ENCODE peak calls at places on chromosomes 12 and 14, in five cellular contexts. C, A, V, K and W are unnamed samples.
A peak's percentile ranks its signal among the peaks of the same experiment; 100 is the strongest.

GRCh38 chr14:105486333-105486973 is at the start of gene CRIP1:
- DNase-seq in V (peak; percentile 25), K (no peak), A (no peak), C (no peak), W (no peak)

GRCh38 chr12:89859513-89860220 is 151.0 kb upstream of the ATP2B1 start:
- DNase-seq in A (no peak), V (no peak), C (no peak), K (peak; percentile 24), W (no peak)

GRCh38 chr12:89384050-89384749 is 31.9 kb upstream of the DUSP6 start:
- DNase-seq in A (peak; percentile 71), C (peak; percentile 18), V (no peak), K (no peak), W (peak; percentile 9)

GRCh38 chr12:108446766-108447165 is 68.3 kb upstream of the FICD start:
- DNase-seq in V (no peak), A (no peak), K (no peak), C (no peak), W (no peak)

GRCh38 chr14:72745546-72745945 is 148.4 kb downstream of the DPF3 start:
- DNase-seq in K (no peak), A (no peak), C (no peak), V (no peak), W (no peak)

GRCh38 chr12:57240069-57240921 is 10.7 kb downstream of the STAC3 start:
- DNase-seq in C (no peak), A (peak; percentile 74), K (peak; percentile 87), V (peak; percentile 65), W (no peak)

GRCh38 chr14:100547633-100548294 is 39.5 kb downstream of the BEGAIN start:
- DNase-seq in C (no peak), K (peak; percentile 18), V (peak; percentile 57), A (peak; percentile 82), W (no peak)

GRCh38 chr12:14239350-14239934 is 126.0 kb upstream of the ATF7IP start:
- DNase-seq in K (peak; percentile 75), A (no peak), V (peak; percentile 30), C (peak; percentile 60), W (no peak)

GRCh38 chr14:75427482-75428229 is at the start of gene JDP2:
- DNase-seq in C (peak; percentile 84), K (peak; percentile 80), A (peak; percentile 96), V (peak; percentile 29), W (peak; percentile 63)

GRCh38 chr12:68529466-68529865 is 81.2 kb upstream of the RAP1B start:
- DNase-seq in V (no peak), A (no peak), C (no peak), K (no peak), W (no peak)

GRCh38 chr12:48536602-48537001 is 11.2 kb downstream of the OR8S1 start:
- DNase-seq in A (no peak), K (no peak), C (no peak), V (no peak), W (no peak)

GRCh38 chr12:48542300-48542928 is 17.0 kb downstream of the OR8S1 start:
- DNase-seq in V (peak; percentile 43), K (peak; percentile 20), C (peak; percentile 21), A (no peak), W (peak; percentile 55)
- TF ChIP-seq CTCF in V (peak; percentile 47), K (peak; percentile 76), C (peak; percentile 43), A (no peak), W (peak; percentile 39)

DNA sequence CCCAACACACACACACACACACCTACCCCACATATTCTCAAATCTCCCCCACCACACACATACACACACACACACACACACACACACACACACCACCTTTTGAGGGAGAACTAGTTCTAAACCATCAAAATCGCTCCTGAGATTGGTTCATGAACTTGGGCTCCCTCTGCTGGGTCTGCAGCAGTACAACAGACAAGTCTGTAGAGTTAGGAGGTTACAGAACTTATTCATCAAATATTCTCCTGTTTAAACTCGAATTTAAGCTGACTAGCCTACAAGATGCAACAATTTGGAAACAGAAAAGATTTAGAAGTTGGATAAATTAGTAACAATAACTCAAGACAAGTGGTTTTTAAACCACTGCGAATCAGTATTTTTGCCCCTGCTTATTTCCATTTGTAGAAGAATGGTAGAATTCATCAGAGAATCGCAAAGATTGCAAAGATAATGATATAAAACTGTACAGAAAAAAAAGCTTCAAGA is 136.4 kb upstream of the USP15 start:
- DNase-seq in C (peak; percentile 59), K (peak; percentile 49), A (no peak), V (peak; percentile 30), W (peak; percentile 46)
- TF ChIP-seq CTCF in C (peak; percentile 53), K (peak; percentile 82), A (peak; percentile 65), V (peak; percentile 60), W (peak; percentile 34)

DNA sequence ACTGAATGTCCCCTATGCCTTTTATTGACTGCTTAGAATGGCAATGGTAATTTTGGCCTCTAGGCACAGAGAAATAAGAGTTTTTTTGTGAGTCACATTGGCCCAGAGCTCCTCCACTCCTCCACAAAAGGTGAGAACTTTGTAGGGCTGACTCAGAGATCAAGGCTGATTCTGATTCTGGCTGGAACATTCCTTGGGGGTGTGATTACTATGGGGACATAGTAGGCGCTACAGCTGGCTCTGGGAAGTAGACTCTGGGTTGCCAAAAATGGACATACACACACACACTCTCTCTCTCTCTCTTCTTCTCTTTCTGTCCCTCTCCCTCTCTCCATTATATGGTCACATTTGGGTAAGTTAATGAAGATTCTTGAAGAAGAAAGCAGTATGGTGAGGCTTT is 174.6 kb upstream of the DDHD1 start:
- DNase-seq in K (no peak), C (no peak), V (no peak), A (no peak), W (no peak)
- TF ChIP-seq CTCF in K (no peak), C (no peak), V (no peak), A (no peak), W (no peak)

GRCh38 chr12:102939059-102939458 is 18.4 kb upstream of the ASCL1 start:
- DNase-seq in V (no peak), C (no peak), A (no peak), K (no peak), W (no peak)

DNA sequence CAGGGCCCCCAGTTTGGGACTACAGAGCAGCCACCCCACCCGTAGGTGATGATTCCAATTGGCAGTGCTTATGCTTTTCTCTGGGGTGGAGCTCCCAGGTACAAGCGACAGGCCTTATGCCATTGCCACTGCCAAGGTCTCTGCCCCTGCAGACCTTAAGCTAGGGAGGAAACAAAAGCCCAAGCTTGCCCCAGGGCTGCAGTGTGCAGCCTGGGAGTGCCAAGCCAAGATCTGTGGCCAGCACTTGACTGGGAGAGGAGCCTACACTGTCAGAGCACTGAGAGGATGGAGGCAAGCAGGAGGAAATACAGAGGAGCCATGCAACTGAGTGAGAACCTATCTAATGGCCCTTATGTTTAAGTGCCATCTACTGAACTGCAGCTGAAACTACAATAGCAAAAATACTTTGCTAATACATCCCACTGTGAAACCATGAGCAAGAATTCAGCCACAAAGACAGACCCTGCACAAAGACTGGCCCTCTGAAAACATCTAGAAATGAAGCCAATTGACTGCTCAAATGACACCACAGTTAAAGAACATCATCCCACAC is 17.7 kb upstream of the ASCL1 start:
- DNase-seq in K (no peak), C (no peak), V (no peak), A (no peak), W (no peak)
- TF ChIP-seq CTCF in K (peak; percentile 29), C (no peak), V (no peak), A (no peak), W (no peak)

DNA sequence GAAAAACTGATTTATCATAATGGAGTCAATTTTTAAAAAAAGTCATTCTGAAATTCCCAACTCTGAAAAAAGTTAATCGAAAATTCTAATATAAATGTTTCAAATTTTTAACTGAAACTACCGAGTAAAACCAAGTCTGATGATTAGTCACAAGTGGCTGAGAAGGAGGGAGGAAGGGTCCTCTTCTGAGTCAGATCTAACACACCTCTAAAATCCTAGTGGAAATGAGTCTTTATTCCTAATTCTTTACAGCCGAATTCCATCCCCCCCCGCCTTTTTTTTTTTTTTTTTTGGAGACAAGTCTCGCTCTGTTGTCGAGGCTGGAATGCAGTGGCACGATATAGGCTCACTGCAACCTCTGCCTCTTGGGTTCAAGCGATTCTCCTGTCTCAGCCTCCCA is 37.9 kb downstream of the RAD9B start:
- DNase-seq in K (no peak), A (no peak), V (no peak), C (no peak), W (no peak)
- TF ChIP-seq CTCF in K (no peak), A (no peak), V (no peak), C (no peak), W (no peak)

DNA sequence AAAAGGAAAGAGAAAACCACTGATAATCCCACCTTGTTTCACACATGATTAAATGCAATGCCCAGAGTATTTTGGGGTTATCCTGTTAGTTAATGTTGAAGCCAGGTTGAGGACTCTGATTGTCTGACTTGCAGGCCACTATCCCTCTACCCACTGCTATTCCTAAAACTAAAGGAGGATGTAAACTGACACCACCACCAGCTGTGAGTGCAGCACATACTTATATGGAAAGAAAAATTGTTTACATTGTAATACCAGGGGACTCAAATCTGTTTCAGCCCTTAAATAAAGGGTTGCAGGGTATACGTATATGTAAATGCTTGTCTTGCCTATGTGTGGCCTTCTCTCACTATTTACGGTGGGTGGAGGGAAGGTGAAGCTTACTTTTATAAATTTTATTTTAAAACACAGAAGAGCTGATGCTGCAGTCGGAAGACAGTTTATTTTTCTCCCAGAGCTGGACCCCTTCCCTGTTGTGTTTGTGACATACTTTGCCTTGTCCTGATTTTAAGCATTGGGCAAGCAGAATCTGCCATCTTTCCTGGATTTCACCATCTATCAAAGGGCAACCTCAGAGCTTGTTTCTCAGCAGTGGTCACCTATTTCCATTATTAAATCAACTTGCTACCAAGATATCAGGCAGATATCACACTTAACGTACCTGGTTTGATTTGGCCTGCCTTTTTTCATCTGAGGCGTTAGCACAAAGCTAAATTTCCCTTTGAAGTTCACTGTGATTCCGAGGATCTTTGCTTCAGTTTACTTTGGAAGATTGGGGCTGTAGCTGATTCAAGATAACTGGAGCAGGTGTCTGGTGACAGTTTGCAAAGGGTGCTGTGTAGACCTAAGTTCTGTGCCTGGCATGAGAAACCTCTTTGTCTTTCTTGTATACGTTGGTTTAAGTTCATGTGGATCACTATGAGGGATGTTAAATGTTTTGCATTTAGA is 25.2 kb downstream of the DAAM1 start:
- DNase-seq in V (no peak), A (no peak), K (no peak), C (no peak), W (no peak)
- TF ChIP-seq CTCF in V (no peak), A (no peak), K (no peak), C (no peak), W (no peak)

GRCh38 chr12:119460876-119461275 is 126.3 kb downstream of the CCDC60 start:
- DNase-seq in V (no peak), K (no peak), C (no peak), A (no peak), W (no peak)

GRCh38 chr12:119457251-119457650 is 122.7 kb downstream of the CCDC60 start:
- DNase-seq in K (no peak), V (no peak), A (no peak), C (no peak), W (no peak)

GRCh38 chr12:119459481-119459880 is 125.0 kb downstream of the CCDC60 start:
- DNase-seq in V (no peak), C (no peak), A (no peak), K (no peak), W (no peak)

GRCh38 chr12:119463211-119463914 is 128.8 kb downstream of the CCDC60 start:
- DNase-seq in C (no peak), K (no peak), V (no peak), A (no peak), W (no peak)

DNA sequence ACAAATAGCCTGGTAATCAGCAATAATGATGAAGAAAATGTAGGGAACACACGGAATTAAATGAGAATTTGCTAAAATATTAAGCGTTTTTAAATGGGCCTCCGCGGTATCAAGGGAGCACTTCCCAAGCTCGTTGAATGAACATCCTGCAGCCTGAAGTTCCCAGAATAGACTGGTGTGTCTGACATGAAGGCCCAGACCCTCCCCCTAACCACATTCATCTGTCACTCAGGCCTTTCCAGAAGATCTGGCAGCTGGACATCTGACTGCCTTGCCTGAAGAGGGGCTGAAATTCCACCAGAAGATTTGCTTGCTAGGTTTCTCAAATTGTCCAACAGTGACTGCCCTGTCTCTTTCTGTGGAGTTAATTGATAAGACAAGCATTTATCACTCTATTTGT is 127.3 kb downstream of the CCDC60 start:
- DNase-seq in A (no peak), K (no peak), C (no peak), V (no peak), W (no peak)
- TF ChIP-seq CTCF in A (no peak), K (no peak), C (no peak), V (no peak), W (no peak)